ENCODE peak calls at places on chromosomes 3 and 15, in ten cellular contexts. Q is A549, F is ovary, L is transverse colon, S is upper lobe of left lung, E is H1, U is HepG2, A is stomach, P is sigmoid colon, D is SK-N-SH. O is an unnamed sample.

GRCh38 chr3:187025254-187025655 is 94.9 kb downstream of the ST6GAL1 start:
- DNase-seq in Q (no peak), F (no peak), L (no peak), S (no peak), E (no peak), U (no peak), A (no peak), P (no peak), D (no peak), O (no peak)

GRCh38 chr3:139355502-139355901 is 11.7 kb downstream of the MRPS22 start:
- DNase-seq in Q (no peak), F (no peak), L (no peak), S (no peak), E (no peak), U (no peak), A (no peak), P (no peak), D (no peak), O (no peak)

GRCh38 chr3:193771736-193772135 is 178.7 kb downstream of the OPA1 start:
- DNase-seq in Q (no peak), F (no peak), L (no peak), S (no peak), E (no peak), U (no peak), A (no peak), P (no peak), D (no peak), O (no peak)

GRCh38 chr3:187975571-187976360 is 178.2 kb upstream of the LPP start:
- DNase-seq in Q (no peak), F (no peak), L (no peak), S (no peak), E (no peak), U (no peak), A (no peak), P (no peak), D (no peak), O (peak)

GRCh38 chr15:90087454-90088154 is 14.7 kb downstream of the IDH2 start:
- DNase-seq in Q (peak), F (peak), L (peak), S (peak), E (no peak), U (peak), A (no peak), P (no peak), D (peak), O (no peak)

GRCh38 chr3:42265059-42265991 is 660 bp downstream of the CCK start:
- DNase-seq in Q (no peak), F (no peak), L (no peak), S (peak), E (no peak), U (no peak), A (no peak), P (no peak), D (peak), O (no peak)

GRCh38 chr15:59444082-59444835 is 6.3 kb downstream of the FAM81A start:
- DNase-seq in Q (no peak), F (no peak), L (no peak), S (no peak), E (no peak), U (no peak), A (no peak), P (no peak), D (no peak), O (no peak)

GRCh38 chr3:64575211-64575844 is 112.5 kb downstream of the ADAMTS9 start:
- DNase-seq in Q (peak), F (no peak), L (no peak), S (no peak), E (no peak), U (peak), A (no peak), P (no peak), D (peak), O (no peak)

GRCh38 chr15:80693682-80694623 is 1.2 kb upstream of the ABHD17C start:
- DNase-seq in Q (peak), F (no peak), L (no peak), S (no peak), E (no peak), U (no peak), A (peak), P (no peak), D (no peak), O (no peak)

GRCh38 chr15:78810377-78811123 is 714 bp downstream of the ADAMTS7 start:
- DNase-seq in Q (peak), F (peak), L (peak), S (peak), E (no peak), U (no peak), A (peak), P (peak), D (peak), O (no peak)
- TF ChIP-seq EP300 in Q (no peak), F (no peak), L (no peak), S (no peak), E (no peak), U (no peak), A (no peak), P (no peak), D (no peak), O (no peak)

GRCh38 chr15:33125883-33126535 is 68.5 kb downstream of the FMN1 start:
- DNase-seq in Q (no peak), F (no peak), L (no peak), S (no peak), E (no peak), U (no peak), A (no peak), P (no peak), D (no peak), O (no peak)
- TF ChIP-seq EP300 in Q (no peak), F (no peak), L (no peak), S (no peak), E (no peak), U (no peak), A (no peak), P (no peak), D (no peak), O (no peak)

GRCh38 chr15:83830381-83830780 is 176.5 kb downstream of the ADAMTSL3 start:
- DNase-seq in Q (no peak), F (no peak), L (no peak), S (no peak), E (no peak), U (no peak), A (no peak), P (no peak), D (no peak), O (no peak)
- TF ChIP-seq EP300 in Q (no peak), F (no peak), L (no peak), S (no peak), E (no peak), U (no peak), A (no peak), P (no peak), D (no peak), O (no peak)

GRCh38 chr3:141557961-141558706 is 71.3 kb downstream of the RASA2 start:
- DNase-seq in Q (no peak), F (no peak), L (peak), S (no peak), E (no peak), U (no peak), A (no peak), P (no peak), D (peak), O (no peak)
- TF ChIP-seq EP300 in Q (no peak), F (no peak), L (no peak), S (no peak), E (no peak), U (no peak), A (no peak), P (no peak), D (no peak), O (no peak)

DNA sequence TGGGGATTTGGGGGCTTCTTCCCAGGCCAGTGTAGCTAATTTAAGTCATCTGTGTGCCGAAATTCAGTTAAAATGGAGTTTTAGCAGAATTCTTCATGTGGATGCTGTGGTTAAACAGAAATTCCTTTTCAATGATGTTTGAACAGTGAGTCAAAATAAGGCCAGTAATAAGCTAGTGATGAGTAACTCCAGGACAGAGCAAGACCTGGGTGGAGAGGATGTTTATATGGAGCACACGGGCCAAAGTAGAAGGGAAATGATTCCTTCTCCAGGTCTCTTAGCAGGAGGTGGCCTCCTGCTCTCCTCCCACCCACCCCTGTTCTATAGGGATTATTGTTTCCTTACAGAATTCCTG is 31.9 kb upstream of the UACA start:
- DNase-seq in Q (peak), F (no peak), L (no peak), S (no peak), E (no peak), U (peak), A (no peak), P (no peak), D (no peak), O (no peak)
- TF ChIP-seq EP300 in Q (no peak), F (no peak), L (no peak), S (no peak), E (no peak), U (no peak), A (no peak), P (no peak), D (peak), O (peak)

DNA sequence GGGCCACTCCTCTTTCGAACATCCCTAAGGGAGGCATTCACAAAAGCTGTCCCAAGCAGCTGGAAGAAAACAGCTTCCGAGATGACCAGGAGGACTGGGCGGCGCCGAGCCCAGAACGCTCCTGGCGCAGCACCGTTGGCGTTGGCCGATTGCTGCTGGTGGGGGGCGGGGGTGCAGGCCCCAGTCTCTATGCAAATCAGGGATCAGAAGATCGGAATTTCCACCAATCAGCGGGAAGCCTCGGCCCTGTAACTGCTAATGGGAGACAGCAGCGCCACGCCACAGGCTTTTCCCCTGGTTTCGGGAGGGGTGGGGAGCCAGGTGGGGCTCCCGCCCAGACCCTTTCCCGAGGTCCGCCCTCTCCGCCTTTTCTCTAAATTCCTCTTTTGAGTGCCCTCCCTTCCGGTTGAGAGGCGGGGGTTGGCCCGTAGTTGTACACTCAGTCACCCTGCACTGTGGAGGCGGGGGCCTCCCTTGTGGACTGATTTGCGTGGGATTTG is 27.0 kb downstream of the HMCES start:
- DNase-seq in Q (no peak), F (peak), L (peak), S (peak), E (peak), U (no peak), A (peak), P (peak), D (no peak), O (peak)
- TF ChIP-seq EP300 in Q (no peak), F (no peak), L (no peak), S (peak), E (no peak), U (no peak), A (no peak), P (no peak), D (no peak), O (peak)

GRCh38 chr15:74422723-74423442 is 10.9 kb downstream of the SEMA7A start:
- DNase-seq in Q (no peak), F (no peak), L (no peak), S (no peak), E (peak), U (peak), A (no peak), P (no peak), D (no peak), O (no peak)
- TF ChIP-seq EP300 in Q (no peak), F (no peak), L (no peak), S (no peak), E (no peak), U (peak), A (no peak), P (no peak), D (peak), O (no peak)

GRCh38 chr3:108099679-108100428 is 9.0 kb upstream of the CD47 start:
- DNase-seq in Q (no peak), F (no peak), L (no peak), S (no peak), E (no peak), U (no peak), A (no peak), P (no peak), D (no peak), O (no peak)
- TF ChIP-seq EP300 in Q (no peak), F (no peak), L (no peak), S (no peak), E (no peak), U (no peak), A (no peak), P (no peak), D (no peak), O (no peak)

GRCh38 chr3:87370007-87370406 is 93.6 kb upstream of the POU1F1 start:
- DNase-seq in Q (no peak), F (no peak), L (no peak), S (no peak), E (no peak), U (no peak), A (no peak), P (no peak), D (no peak), O (no peak)
- TF ChIP-seq EP300 in Q (no peak), F (no peak), L (no peak), S (no peak), E (no peak), U (no peak), A (no peak), P (no peak), D (no peak), O (no peak)